ENCODE peak calls at places on chromosomes 13 and 19, in eight cellular contexts. One of them, this sample, is unnamed.

GRCh38 chr13:43057653-43058317 is 34.4 kb downstream of the DNAJC15 start:
- DNase-seq in mucosa of descending colon: no peak
- DNase-seq in fibroblast of mammary gland: no peak
- DNase-seq in tibial nerve: no peak
- DNase-seq in CD8-positive, alpha-beta T cell: no peak
- DNase-seq in epithelial cell of esophagus: peak; percentile 5
- DNase-seq in suprapubic skin: no peak
- DNase-seq in cardiac fibroblast: peak; percentile 71
- DNase-seq in this sample: no peak

GRCh38 chr19:33449799-33450198 is 71.8 kb downstream of the PEPD start:
- DNase-seq in tibial nerve: no peak
- DNase-seq in epithelial cell of esophagus: no peak
- DNase-seq in suprapubic skin: no peak
- DNase-seq in cardiac fibroblast: no peak
- DNase-seq in mucosa of descending colon: no peak
- DNase-seq in CD8-positive, alpha-beta T cell: no peak
- DNase-seq in fibroblast of mammary gland: no peak
- DNase-seq in this sample: no peak

GRCh38 chr13:65453982-65454381 is 1776.2 kb downstream of the PCDH9 start:
- DNase-seq in tibial nerve: no peak
- DNase-seq in mucosa of descending colon: no peak
- DNase-seq in epithelial cell of esophagus: no peak
- DNase-seq in cardiac fibroblast: no peak
- DNase-seq in CD8-positive, alpha-beta T cell: no peak
- DNase-seq in suprapubic skin: no peak
- DNase-seq in fibroblast of mammary gland: no peak
- DNase-seq in this sample: no peak

GRCh38 chr13:23610187-23610576 is 40.0 kb downstream of the TNFRSF19 start:
- DNase-seq in suprapubic skin: no peak
- DNase-seq in fibroblast of mammary gland: peak; percentile 45
- DNase-seq in mucosa of descending colon: no peak
- DNase-seq in cardiac fibroblast: peak; percentile 50
- DNase-seq in CD8-positive, alpha-beta T cell: no peak
- DNase-seq in epithelial cell of esophagus: no peak
- DNase-seq in tibial nerve: no peak
- DNase-seq in this sample: no peak

GRCh38 chr19:35540356-35540927 is 5.0 kb upstream of the TMEM147 start:
- DNase-seq in tibial nerve: no peak
- DNase-seq in cardiac fibroblast: no peak
- DNase-seq in mucosa of descending colon: no peak
- DNase-seq in fibroblast of mammary gland: no peak
- DNase-seq in epithelial cell of esophagus: no peak
- DNase-seq in suprapubic skin: no peak
- DNase-seq in CD8-positive, alpha-beta T cell: no peak
- DNase-seq in this sample: no peak

GRCh38 chr13:98874029-98874397 is 103.9 kb downstream of the DOCK9 start:
- DNase-seq in CD8-positive, alpha-beta T cell: no peak
- DNase-seq in mucosa of descending colon: no peak
- DNase-seq in fibroblast of mammary gland: no peak
- DNase-seq in cardiac fibroblast: peak; percentile 21
- DNase-seq in suprapubic skin: no peak
- DNase-seq in tibial nerve: no peak
- DNase-seq in epithelial cell of esophagus: no peak
- DNase-seq in this sample: no peak

GRCh38 chr19:29944415-29945012 is 2.5 kb downstream of the URI1 start:
- DNase-seq in CD8-positive, alpha-beta T cell: no peak
- DNase-seq in suprapubic skin: no peak
- DNase-seq in tibial nerve: no peak
- DNase-seq in cardiac fibroblast: no peak
- DNase-seq in mucosa of descending colon: no peak
- DNase-seq in epithelial cell of esophagus: no peak
- DNase-seq in fibroblast of mammary gland: no peak
- DNase-seq in this sample: no peak

GRCh38 chr19:491146-491741 is 5.0 kb upstream of the MADCAM1 start:
- DNase-seq in mucosa of descending colon: no peak
- DNase-seq in tibial nerve: no peak
- DNase-seq in fibroblast of mammary gland: no peak
- DNase-seq in epithelial cell of esophagus: no peak
- DNase-seq in CD8-positive, alpha-beta T cell: no peak
- DNase-seq in suprapubic skin: no peak
- DNase-seq in cardiac fibroblast: no peak
- DNase-seq in this sample: no peak

GRCh38 chr13:75226755-75227435 is 255.1 kb downstream of the TBC1D4 start:
- DNase-seq in fibroblast of mammary gland: peak; percentile 95
- DNase-seq in mucosa of descending colon: no peak
- DNase-seq in tibial nerve: no peak
- DNase-seq in epithelial cell of esophagus: peak; percentile 88
- DNase-seq in CD8-positive, alpha-beta T cell: no peak
- DNase-seq in cardiac fibroblast: peak; percentile 94
- DNase-seq in suprapubic skin: no peak
- DNase-seq in this sample: no peak

GRCh38 chr13:32881792-32882175 is 134.4 kb upstream of the KL start:
- DNase-seq in cardiac fibroblast: no peak
- DNase-seq in epithelial cell of esophagus: peak; percentile 82
- DNase-seq in mucosa of descending colon: no peak
- DNase-seq in suprapubic skin: no peak
- DNase-seq in fibroblast of mammary gland: no peak
- DNase-seq in CD8-positive, alpha-beta T cell: no peak
- DNase-seq in tibial nerve: no peak
- DNase-seq in this sample: no peak

GRCh38 chr13:109900723-109901122 is 114.3 kb upstream of the IRS2 start:
- DNase-seq in CD8-positive, alpha-beta T cell: no peak
- DNase-seq in epithelial cell of esophagus: no peak
- DNase-seq in fibroblast of mammary gland: no peak
- DNase-seq in cardiac fibroblast: no peak
- DNase-seq in mucosa of descending colon: no peak
- DNase-seq in tibial nerve: no peak
- DNase-seq in suprapubic skin: no peak
- DNase-seq in this sample: no peak

GRCh38 chr13:109910131-109910530 is 123.7 kb upstream of the IRS2 start:
- DNase-seq in tibial nerve: no peak
- DNase-seq in fibroblast of mammary gland: no peak
- DNase-seq in epithelial cell of esophagus: no peak
- DNase-seq in CD8-positive, alpha-beta T cell: no peak
- DNase-seq in mucosa of descending colon: no peak
- DNase-seq in suprapubic skin: no peak
- DNase-seq in cardiac fibroblast: no peak
- DNase-seq in this sample: no peak

GRCh38 chr13:109899748-109900147 is 113.4 kb upstream of the IRS2 start:
- DNase-seq in suprapubic skin: no peak
- DNase-seq in epithelial cell of esophagus: no peak
- DNase-seq in tibial nerve: no peak
- DNase-seq in cardiac fibroblast: no peak
- DNase-seq in mucosa of descending colon: no peak
- DNase-seq in CD8-positive, alpha-beta T cell: no peak
- DNase-seq in fibroblast of mammary gland: no peak
- DNase-seq in this sample: no peak

GRCh38 chr13:109900320-109900719 is 113.9 kb upstream of the IRS2 start:
- DNase-seq in mucosa of descending colon: no peak
- DNase-seq in cardiac fibroblast: no peak
- DNase-seq in suprapubic skin: no peak
- DNase-seq in CD8-positive, alpha-beta T cell: no peak
- DNase-seq in epithelial cell of esophagus: no peak
- DNase-seq in fibroblast of mammary gland: no peak
- DNase-seq in tibial nerve: no peak
- DNase-seq in this sample: no peak

DNA sequence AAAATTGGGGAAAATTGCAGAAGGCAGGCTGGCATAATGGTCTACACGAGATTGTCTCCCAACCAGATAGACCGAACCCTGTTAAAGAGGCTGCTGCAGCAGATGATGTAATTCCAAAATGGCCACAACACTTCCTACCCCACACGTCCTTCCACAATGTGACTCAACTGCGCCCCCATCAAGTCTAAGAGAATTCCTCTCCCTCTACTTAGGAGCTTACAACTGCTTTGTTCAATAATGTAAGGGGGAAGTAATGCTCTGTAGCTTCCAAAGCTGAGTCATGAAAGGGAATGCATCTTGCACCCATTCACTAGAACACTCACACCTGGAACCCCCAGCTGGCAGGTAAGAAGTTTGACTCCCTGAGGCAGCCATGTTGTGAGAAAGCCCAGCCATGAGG is 117.8 kb upstream of the IRS2 start:
- DNase-seq in cardiac fibroblast: peak; percentile 30
- DNase-seq in mucosa of descending colon: no peak
- DNase-seq in tibial nerve: no peak
- DNase-seq in epithelial cell of esophagus: peak; percentile 10
- DNase-seq in CD8-positive, alpha-beta T cell: no peak
- DNase-seq in fibroblast of mammary gland: peak; percentile 21
- DNase-seq in suprapubic skin: no peak
- DNase-seq in this sample: no peak
- TF ChIP-seq CTCF in cardiac fibroblast: no peak
- TF ChIP-seq CTCF in mucosa of descending colon: no peak
- TF ChIP-seq CTCF in tibial nerve: no peak
- TF ChIP-seq CTCF in epithelial cell of esophagus: no peak
- TF ChIP-seq CTCF in CD8-positive, alpha-beta T cell: no peak
- TF ChIP-seq CTCF in fibroblast of mammary gland: no peak
- TF ChIP-seq CTCF in suprapubic skin: no peak
- TF ChIP-seq CTCF in this sample: no peak

GRCh38 chr19:50007170-50007569 is 18.0 kb downstream of the VRK3 start:
- DNase-seq in suprapubic skin: no peak
- DNase-seq in tibial nerve: no peak
- DNase-seq in epithelial cell of esophagus: no peak
- DNase-seq in fibroblast of mammary gland: no peak
- DNase-seq in CD8-positive, alpha-beta T cell: no peak
- DNase-seq in cardiac fibroblast: no peak
- DNase-seq in mucosa of descending colon: no peak
- DNase-seq in this sample: no peak

GRCh38 chr19:50003810-50004419 is 21.3 kb downstream of the VRK3 start:
- DNase-seq in epithelial cell of esophagus: peak; percentile 92
- DNase-seq in fibroblast of mammary gland: peak; percentile 80
- DNase-seq in mucosa of descending colon: no peak
- DNase-seq in suprapubic skin: no peak
- DNase-seq in cardiac fibroblast: peak; percentile 96
- DNase-seq in CD8-positive, alpha-beta T cell: no peak
- DNase-seq in tibial nerve: peak; percentile 41
- DNase-seq in this sample: peak; percentile 74

GRCh38 chr19:50007947-50008346 is 17.2 kb downstream of the VRK3 start:
- DNase-seq in suprapubic skin: no peak
- DNase-seq in CD8-positive, alpha-beta T cell: no peak
- DNase-seq in tibial nerve: no peak
- DNase-seq in cardiac fibroblast: no peak
- DNase-seq in epithelial cell of esophagus: no peak
- DNase-seq in mucosa of descending colon: no peak
- DNase-seq in fibroblast of mammary gland: no peak
- DNase-seq in this sample: no peak

GRCh38 chr19:50005428-50005827 is 19.7 kb downstream of the VRK3 start:
- DNase-seq in fibroblast of mammary gland: no peak
- DNase-seq in mucosa of descending colon: no peak
- DNase-seq in tibial nerve: no peak
- DNase-seq in epithelial cell of esophagus: no peak
- DNase-seq in CD8-positive, alpha-beta T cell: no peak
- DNase-seq in cardiac fibroblast: no peak
- DNase-seq in suprapubic skin: no peak
- DNase-seq in this sample: no peak

DNA sequence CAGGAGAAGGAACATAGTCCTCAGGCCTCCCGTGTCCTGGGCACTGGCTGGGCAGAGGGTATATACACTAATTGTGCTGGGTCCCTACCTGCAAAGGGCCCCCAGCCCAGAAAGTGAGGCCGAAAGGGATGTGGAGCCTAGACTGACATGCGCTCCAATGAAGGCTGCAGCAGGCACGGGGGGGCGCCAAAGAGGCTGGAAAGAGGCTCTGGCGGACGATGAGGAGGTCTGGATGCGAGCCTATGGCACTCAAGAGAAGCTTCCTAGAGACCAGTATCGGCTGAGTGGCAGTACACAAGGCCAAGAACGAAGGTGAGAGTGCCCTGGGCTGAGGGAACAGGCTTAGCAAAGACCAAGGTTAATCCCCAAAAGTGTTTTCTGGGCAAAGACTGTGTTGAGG is 16.6 kb downstream of the VRK3 start:
- DNase-seq in suprapubic skin: no peak
- DNase-seq in CD8-positive, alpha-beta T cell: no peak
- DNase-seq in mucosa of descending colon: no peak
- DNase-seq in fibroblast of mammary gland: no peak
- DNase-seq in tibial nerve: no peak
- DNase-seq in epithelial cell of esophagus: no peak
- DNase-seq in cardiac fibroblast: peak; percentile 11
- DNase-seq in this sample: no peak
- TF ChIP-seq CTCF in suprapubic skin: no peak
- TF ChIP-seq CTCF in CD8-positive, alpha-beta T cell: no peak
- TF ChIP-seq CTCF in mucosa of descending colon: no peak
- TF ChIP-seq CTCF in fibroblast of mammary gland: peak; percentile 14
- TF ChIP-seq CTCF in tibial nerve: no peak
- TF ChIP-seq CTCF in epithelial cell of esophagus: no peak
- TF ChIP-seq CTCF in cardiac fibroblast: peak; percentile 25
- TF ChIP-seq CTCF in this sample: peak; percentile 37

DNA sequence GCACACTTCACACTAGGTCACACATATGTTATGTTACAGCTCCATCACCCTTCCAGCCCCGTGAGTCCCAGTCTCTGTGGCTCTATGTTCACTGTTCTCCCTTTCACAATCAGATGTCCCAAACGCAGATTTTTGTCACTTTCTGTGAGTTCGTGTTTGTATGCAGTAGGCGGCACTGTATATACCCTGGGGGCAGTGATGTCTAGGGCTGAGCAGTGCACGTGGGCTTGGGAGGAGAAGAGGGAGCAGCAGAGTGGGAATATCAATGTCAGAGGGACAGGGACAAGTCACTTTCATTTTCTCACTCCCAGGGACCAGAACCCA is 22.0 kb downstream of the PSG1 start:
- DNase-seq in fibroblast of mammary gland: no peak
- DNase-seq in tibial nerve: no peak
- DNase-seq in mucosa of descending colon: no peak
- DNase-seq in cardiac fibroblast: no peak
- DNase-seq in epithelial cell of esophagus: no peak
- DNase-seq in CD8-positive, alpha-beta T cell: no peak
- DNase-seq in suprapubic skin: no peak
- DNase-seq in this sample: no peak
- TF ChIP-seq CTCF in fibroblast of mammary gland: no peak
- TF ChIP-seq CTCF in tibial nerve: no peak
- TF ChIP-seq CTCF in mucosa of descending colon: no peak
- TF ChIP-seq CTCF in cardiac fibroblast: no peak
- TF ChIP-seq CTCF in epithelial cell of esophagus: no peak
- TF ChIP-seq CTCF in CD8-positive, alpha-beta T cell: peak; percentile 29
- TF ChIP-seq CTCF in suprapubic skin: no peak
- TF ChIP-seq CTCF in this sample: no peak

GRCh38 chr19:4591296-4591695 is 31.8 kb upstream of the SEMA6B start:
- DNase-seq in cardiac fibroblast: no peak
- DNase-seq in fibroblast of mammary gland: no peak
- DNase-seq in tibial nerve: no peak
- DNase-seq in CD8-positive, alpha-beta T cell: no peak
- DNase-seq in suprapubic skin: no peak
- DNase-seq in epithelial cell of esophagus: no peak
- DNase-seq in mucosa of descending colon: no peak
- DNase-seq in this sample: no peak

GRCh38 chr19:4590559-4590958 is 31.1 kb upstream of the SEMA6B start:
- DNase-seq in fibroblast of mammary gland: no peak
- DNase-seq in suprapubic skin: no peak
- DNase-seq in mucosa of descending colon: no peak
- DNase-seq in cardiac fibroblast: no peak
- DNase-seq in epithelial cell of esophagus: no peak
- DNase-seq in CD8-positive, alpha-beta T cell: no peak
- DNase-seq in tibial nerve: no peak
- DNase-seq in this sample: no peak

GRCh38 chr19:4592445-4592844 is 33.0 kb upstream of the SEMA6B start:
- DNase-seq in suprapubic skin: no peak
- DNase-seq in cardiac fibroblast: no peak
- DNase-seq in CD8-positive, alpha-beta T cell: no peak
- DNase-seq in mucosa of descending colon: no peak
- DNase-seq in fibroblast of mammary gland: no peak
- DNase-seq in tibial nerve: no peak
- DNase-seq in epithelial cell of esophagus: no peak
- DNase-seq in this sample: no peak

GRCh38 chr19:4587527-4587926 is 28.0 kb upstream of the SEMA6B start:
- DNase-seq in epithelial cell of esophagus: no peak
- DNase-seq in mucosa of descending colon: no peak
- DNase-seq in cardiac fibroblast: no peak
- DNase-seq in suprapubic skin: no peak
- DNase-seq in fibroblast of mammary gland: no peak
- DNase-seq in tibial nerve: no peak
- DNase-seq in CD8-positive, alpha-beta T cell: no peak
- DNase-seq in this sample: no peak

GRCh38 chr19:4589579-4590410 is 30.3 kb upstream of the SEMA6B start:
- DNase-seq in cardiac fibroblast: no peak
- DNase-seq in CD8-positive, alpha-beta T cell: no peak
- DNase-seq in mucosa of descending colon: no peak
- DNase-seq in tibial nerve: no peak
- DNase-seq in epithelial cell of esophagus: peak; percentile 22
- DNase-seq in fibroblast of mammary gland: no peak
- DNase-seq in suprapubic skin: no peak
- DNase-seq in this sample: peak; percentile 70
- TF ChIP-seq CTCF in cardiac fibroblast: peak; percentile 46
- TF ChIP-seq CTCF in CD8-positive, alpha-beta T cell: no peak
- TF ChIP-seq CTCF in mucosa of descending colon: no peak
- TF ChIP-seq CTCF in tibial nerve: peak; percentile 8
- TF ChIP-seq CTCF in epithelial cell of esophagus: peak; percentile 33
- TF ChIP-seq CTCF in fibroblast of mammary gland: peak; percentile 31
- TF ChIP-seq CTCF in suprapubic skin: no peak
- TF ChIP-seq CTCF in this sample: peak; percentile 50

This sample was measured in GM10248.